ENCODE peak calls at places on chromosome 1, in ten cellular contexts. C is K562; M is pancreas; N is CD4-positive, CD25-positive, alpha-beta regulatory T cell; Z is CD8-positive, alpha-beta memory T cell; V is aorta; K is A673; U is substantia nigra; A is foreskin keratinocyte; J is CD8-positive, alpha-beta T cell. G is an unnamed sample.

GRCh38 chr1:63602629-63603028 is 9.4 kb downstream of the PGM1 start:
- DNase-seq in C (no peak), M (no peak), N (no peak), Z (no peak), V (no peak), K (no peak), U (no peak), A (no peak), J (no peak), G (no peak)

GRCh38 chr1:114033219-114033706 is 54.0 kb downstream of the OLFML3 start:
- DNase-seq in C (peak), M (no peak), N (no peak), Z (no peak), V (no peak), K (peak), U (no peak), A (no peak), J (no peak), G (no peak)

GRCh38 chr1:5934058-5934884 is 58.0 kb downstream of the NPHP4 start:
- DNase-seq in C (no peak), M (no peak), N (no peak), Z (no peak), V (no peak), K (no peak), U (no peak), A (no peak), J (no peak), G (no peak)

GRCh38 chr1:174965006-174965971 is 34.5 kb upstream of the CACYBP start:
- DNase-seq in C (peak), M (no peak), N (no peak), Z (peak), V (peak), K (no peak), U (no peak), A (no peak), J (no peak), G (no peak)

GRCh38 chr1:63317007-63317813 is 5.2 kb upstream of the FOXD3 start:
- DNase-seq in C (peak), M (peak), N (no peak), Z (no peak), V (peak), K (peak), U (no peak), A (no peak), J (no peak), G (peak)

GRCh38 chr1:8862528-8862927 is 16.0 kb downstream of the ENO1 start:
- DNase-seq in C (peak), M (no peak), N (peak), Z (peak), V (no peak), K (peak), U (no peak), A (no peak), J (peak), G (no peak)

GRCh38 chr1:213327318-213327667 is 276.3 kb downstream of the RPS6KC1 start:
- DNase-seq in C (no peak), M (peak), N (no peak), Z (no peak), V (peak), K (peak), U (no peak), A (peak), J (no peak), G (peak)

GRCh38 chr1:169529068-169529642 is 43.4 kb upstream of the SLC19A2 start:
- DNase-seq in C (no peak), M (peak), N (no peak), Z (no peak), V (no peak), K (no peak), U (no peak), A (peak), J (no peak), G (peak)

GRCh38 chr1:15881961-15882360 is 34.5 kb downstream of the SPEN start:
- DNase-seq in C (no peak), M (no peak), N (no peak), Z (no peak), V (no peak), K (no peak), U (no peak), A (no peak), J (no peak), G (no peak)

GRCh38 chr1:5751833-5752714 is 240.2 kb downstream of the NPHP4 start:
- DNase-seq in C (peak), M (no peak), N (no peak), Z (no peak), V (peak), K (no peak), U (no peak), A (no peak), J (no peak), G (no peak)

GRCh38 chr1:205369621-205370230 is 13.0 kb upstream of the KLHDC8A start:
- DNase-seq in C (no peak), M (peak), N (no peak), Z (no peak), V (no peak), K (no peak), U (no peak), A (no peak), J (no peak), G (no peak)

GRCh38 chr1:7922301-7922700 is 18.3 kb downstream of the TNFRSF9 start:
- DNase-seq in C (no peak), M (no peak), N (no peak), Z (no peak), V (no peak), K (no peak), U (no peak), A (no peak), J (no peak), G (no peak)

GRCh38 chr1:32394890-32395415 is 712 bp upstream of the BSDC1 start:
- DNase-seq in C (no peak), M (no peak), N (no peak), Z (no peak), V (no peak), K (peak), U (no peak), A (no peak), J (no peak), G (no peak)

GRCh38 chr1:31792541-31792940 is 23.3 kb downstream of the SPOCD1 start:
- DNase-seq in C (no peak), M (no peak), N (no peak), Z (peak), V (peak), K (no peak), U (no peak), A (no peak), J (no peak), G (no peak)

GRCh38 chr1:225692517-225692879 is 39.6 kb upstream of the ENAH start:
- DNase-seq in C (no peak), M (no peak), N (no peak), Z (no peak), V (no peak), K (no peak), U (no peak), A (no peak), J (no peak), G (no peak)

GRCh38 chr1:5904551-5904950 is 87.7 kb downstream of the NPHP4 start:
- DNase-seq in C (no peak), M (no peak), N (no peak), Z (no peak), V (no peak), K (no peak), U (no peak), A (no peak), J (no peak), G (no peak)

GRCh38 chr1:192700834-192701271 is 64.9 kb downstream of the RGS13 start:
- DNase-seq in C (no peak), M (no peak), N (no peak), Z (no peak), V (no peak), K (peak), U (no peak), A (peak), J (no peak), G (peak)

GRCh38 chr1:31409946-31410858 is 2.8 kb upstream of the SERINC2 start:
- DNase-seq in C (peak), M (no peak), N (no peak), Z (no peak), V (no peak), K (no peak), U (no peak), A (no peak), J (no peak), G (peak)

GRCh38 chr1:32199717-32200072 is 700 bp upstream of the CCDC28B start:
- DNase-seq in C (no peak), M (peak), N (no peak), Z (no peak), V (peak), K (no peak), U (peak), A (no peak), J (no peak), G (no peak)

GRCh38 chr1:112893288-112894009 is 62.5 kb downstream of the SLC16A1 start:
- DNase-seq in C (peak), M (no peak), N (no peak), Z (no peak), V (no peak), K (no peak), U (no peak), A (no peak), J (no peak), G (no peak)

GRCh38 chr1:39905142-39905541 is 3.4 kb upstream of the MYCL start:
- DNase-seq in C (no peak), M (no peak), N (no peak), Z (no peak), V (no peak), K (no peak), U (no peak), A (no peak), J (no peak), G (no peak)

GRCh38 chr1:189970331-189971230 is 507.1 kb downstream of the BRINP3 start:
- DNase-seq in C (no peak), M (no peak), N (no peak), Z (no peak), V (no peak), K (no peak), U (no peak), A (no peak), J (no peak), G (peak)

GRCh38 chr1:158407092-158407491 is 7.8 kb upstream of the OR10T2 start:
- DNase-seq in C (no peak), M (no peak), N (no peak), Z (no peak), V (no peak), K (no peak), U (no peak), A (no peak), J (no peak), G (no peak)

GRCh38 chr1:225119307-225119706 is 189.8 kb downstream of the DNAH14 start:
- DNase-seq in C (no peak), M (no peak), N (no peak), Z (no peak), V (no peak), K (no peak), U (no peak), A (no peak), J (no peak), G (no peak)

GRCh38 chr1:205351984-205352713 is 4.6 kb downstream of the KLHDC8A start:
- DNase-seq in C (peak), M (peak), N (no peak), Z (peak), V (no peak), K (no peak), U (no peak), A (no peak), J (no peak), G (peak)

GRCh38 chr1:107934573-107934972 is 30.4 kb downstream of the VAV3 start:
- DNase-seq in C (no peak), M (no peak), N (no peak), Z (no peak), V (no peak), K (no peak), U (no peak), A (no peak), J (no peak), G (no peak)

GRCh38 chr1:49331066-49331852 is 554.6 kb upstream of the BEND5 start:
- DNase-seq in C (no peak), M (no peak), N (no peak), Z (no peak), V (no peak), K (no peak), U (no peak), A (no peak), J (no peak), G (no peak)

GRCh38 chr1:99755664-99756063 is 10.8 kb downstream of the FRRS1 start:
- DNase-seq in C (no peak), M (no peak), N (no peak), Z (no peak), V (no peak), K (no peak), U (no peak), A (no peak), J (no peak), G (no peak)

GRCh38 chr1:188237573-188238353 is 1409.0 kb downstream of the PLA2G4A start:
- DNase-seq in C (no peak), M (no peak), N (no peak), Z (no peak), V (no peak), K (no peak), U (no peak), A (peak), J (no peak), G (peak)

GRCh38 chr1:226790545-226791181 is 51.6 kb upstream of the ITPKB start:
- DNase-seq in C (no peak), M (no peak), N (no peak), Z (no peak), V (no peak), K (no peak), U (no peak), A (no peak), J (no peak), G (no peak)

GRCh38 chr1:200307755-200308066 is 102.1 kb downstream of the ZNF281 start:
- DNase-seq in C (no peak), M (no peak), N (no peak), Z (no peak), V (no peak), K (no peak), U (no peak), A (no peak), J (no peak), G (no peak)

GRCh38 chr1:26358411-26359384 is 4.8 kb upstream of the CRYBG2 start:
- DNase-seq in C (peak), M (peak), N (peak), Z (peak), V (no peak), K (no peak), U (no peak), A (peak), J (peak), G (peak)

GRCh38 chr1:192474080-192474683 is 101.4 kb upstream of the RGS1 start:
- DNase-seq in C (peak), M (no peak), N (no peak), Z (no peak), V (no peak), K (peak), U (no peak), A (no peak), J (no peak), G (peak)

GRCh38 chr1:218942421-218942820 is 231.3 kb upstream of the LYPLAL1 start:
- DNase-seq in C (no peak), M (no peak), N (no peak), Z (no peak), V (no peak), K (no peak), U (no peak), A (no peak), J (no peak), G (no peak)

GRCh38 chr1:236605030-236605806 is 902 bp upstream of the HEATR1 start:
- DNase-seq in C (peak), M (no peak), N (no peak), Z (no peak), V (no peak), K (no peak), U (no peak), A (no peak), J (no peak), G (no peak)

GRCh38 chr1:63960326-63960725 is 186.5 kb downstream of the ROR1 start:
- DNase-seq in C (no peak), M (no peak), N (no peak), Z (no peak), V (no peak), K (no peak), U (no peak), A (no peak), J (no peak), G (no peak)

DNA sequence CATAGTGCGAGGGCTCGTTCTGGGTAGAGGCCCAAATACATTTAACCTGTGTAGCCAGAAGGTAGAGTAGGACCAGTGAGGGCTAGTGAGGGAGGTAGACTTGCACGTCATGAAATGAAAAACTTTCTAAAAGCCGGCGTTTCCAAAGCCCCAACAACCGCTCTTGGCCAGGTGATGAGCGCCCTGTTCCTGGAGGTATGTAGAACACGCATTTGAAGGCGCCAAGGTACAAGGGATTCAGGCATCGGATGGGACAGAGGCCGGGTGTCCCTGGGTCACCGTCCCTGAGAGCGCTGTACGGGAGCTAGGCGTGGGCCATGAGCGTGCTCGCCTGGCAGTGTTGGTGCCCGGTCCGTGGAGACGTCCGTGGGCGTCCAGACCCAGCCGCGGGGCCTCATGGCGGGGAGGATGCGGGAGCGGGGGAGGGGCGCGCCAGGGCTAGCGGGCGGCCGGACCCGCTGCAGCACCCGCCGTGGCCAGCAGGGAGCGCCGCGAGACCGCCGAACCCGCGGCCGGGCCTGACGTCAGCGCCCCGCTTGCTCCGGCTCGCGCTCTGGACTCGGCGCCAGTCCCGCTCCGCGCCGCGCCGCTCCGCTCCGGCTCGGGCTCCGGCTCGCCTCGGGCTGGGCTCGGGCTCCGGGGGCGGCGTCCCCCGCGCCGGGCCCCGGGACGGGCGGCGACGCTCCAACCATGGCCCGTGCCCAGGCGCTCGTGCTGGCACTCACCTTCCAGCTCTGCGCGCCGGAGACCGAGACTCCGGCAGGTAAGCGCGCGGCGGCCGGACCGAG is at the start of gene PTPRU:
- DNase-seq in C (peak), M (peak), N (peak), Z (peak), V (peak), K (peak), U (peak), A (no peak), J (peak), G (peak)
- H3K27ac ChIP-seq in C (no peak), M (peak), N (no peak), Z (no peak), V (peak), K (no peak), U (peak), A (no peak), J (no peak), G (peak)

GRCh38 chr1:19086176-19086875 is 123.7 kb downstream of the UBR4 start:
- DNase-seq in C (no peak), M (peak), N (no peak), Z (no peak), V (no peak), K (no peak), U (no peak), A (no peak), J (no peak), G (no peak)

GRCh38 chr1:19088717-19089442 is 121.2 kb downstream of the UBR4 start:
- DNase-seq in C (no peak), M (no peak), N (no peak), Z (no peak), V (no peak), K (no peak), U (no peak), A (no peak), J (no peak), G (no peak)

GRCh38 chr1:19089524-19089923 is 120.5 kb downstream of the UBR4 start:
- DNase-seq in C (no peak), M (no peak), N (no peak), Z (no peak), V (no peak), K (no peak), U (no peak), A (no peak), J (no peak), G (no peak)

GRCh38 chr1:19087017-19087736 is 122.9 kb downstream of the UBR4 start:
- DNase-seq in C (no peak), M (no peak), N (no peak), Z (no peak), V (no peak), K (no peak), U (no peak), A (no peak), J (no peak), G (no peak)

DNA sequence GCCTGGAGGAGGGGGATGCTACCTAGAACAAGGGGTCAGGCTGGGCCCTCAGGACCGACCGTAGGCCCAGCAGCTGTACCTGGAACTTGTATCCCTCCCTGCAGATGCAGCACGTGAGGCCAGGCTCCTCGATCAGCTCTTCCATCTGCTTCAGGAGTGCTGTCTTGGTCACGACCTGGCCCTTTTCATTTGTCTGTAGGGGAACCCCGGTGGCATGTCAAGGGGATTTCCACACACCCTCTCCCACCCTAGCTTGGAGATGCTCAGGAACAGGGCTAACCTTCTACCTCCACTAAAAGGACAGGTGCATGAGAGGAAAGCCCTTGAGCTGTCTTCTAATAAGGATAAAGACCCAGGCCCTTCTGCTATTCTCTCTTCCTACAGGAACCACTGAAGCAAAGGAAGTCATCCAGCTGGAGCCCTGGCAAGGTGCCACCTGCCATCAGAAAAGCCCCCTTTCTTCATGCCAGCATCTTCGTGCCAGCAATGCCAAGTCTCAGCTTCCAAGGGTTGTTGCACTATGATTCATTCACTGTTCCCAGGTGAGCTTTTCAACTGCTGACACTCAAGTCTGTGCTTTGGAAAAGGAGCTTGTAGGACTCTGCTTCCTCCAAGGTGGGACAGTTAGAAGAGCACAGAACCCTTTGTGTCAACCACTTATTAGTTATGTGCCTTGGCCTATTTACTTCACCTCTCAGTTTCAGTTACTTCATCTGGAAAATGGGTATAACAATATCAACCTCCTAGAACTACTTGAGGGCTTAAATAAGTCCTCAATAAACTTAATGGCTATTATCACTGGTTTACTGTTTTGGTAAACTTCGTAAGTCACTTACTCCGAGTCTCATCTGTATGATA is 122.1 kb downstream of the UBR4 start:
- DNase-seq in C (no peak), M (no peak), N (no peak), Z (no peak), V (no peak), K (peak), U (no peak), A (no peak), J (no peak), G (no peak)
- H3K27ac ChIP-seq in C (no peak), M (peak), N (no peak), Z (no peak), V (no peak), K (no peak), U (no peak), A (no peak), J (no peak), G (no peak)

GRCh38 chr1:179144621-179145020 is 62.8 kb downstream of the TOR3A start:
- DNase-seq in C (no peak), M (no peak), N (no peak), Z (no peak), V (no peak), K (no peak), U (no peak), A (peak), J (no peak), G (peak)
- H3K27ac ChIP-seq in C (no peak), M (no peak), N (no peak), Z (no peak), V (no peak), K (no peak), U (no peak), A (peak), J (no peak), G (peak)

DNA sequence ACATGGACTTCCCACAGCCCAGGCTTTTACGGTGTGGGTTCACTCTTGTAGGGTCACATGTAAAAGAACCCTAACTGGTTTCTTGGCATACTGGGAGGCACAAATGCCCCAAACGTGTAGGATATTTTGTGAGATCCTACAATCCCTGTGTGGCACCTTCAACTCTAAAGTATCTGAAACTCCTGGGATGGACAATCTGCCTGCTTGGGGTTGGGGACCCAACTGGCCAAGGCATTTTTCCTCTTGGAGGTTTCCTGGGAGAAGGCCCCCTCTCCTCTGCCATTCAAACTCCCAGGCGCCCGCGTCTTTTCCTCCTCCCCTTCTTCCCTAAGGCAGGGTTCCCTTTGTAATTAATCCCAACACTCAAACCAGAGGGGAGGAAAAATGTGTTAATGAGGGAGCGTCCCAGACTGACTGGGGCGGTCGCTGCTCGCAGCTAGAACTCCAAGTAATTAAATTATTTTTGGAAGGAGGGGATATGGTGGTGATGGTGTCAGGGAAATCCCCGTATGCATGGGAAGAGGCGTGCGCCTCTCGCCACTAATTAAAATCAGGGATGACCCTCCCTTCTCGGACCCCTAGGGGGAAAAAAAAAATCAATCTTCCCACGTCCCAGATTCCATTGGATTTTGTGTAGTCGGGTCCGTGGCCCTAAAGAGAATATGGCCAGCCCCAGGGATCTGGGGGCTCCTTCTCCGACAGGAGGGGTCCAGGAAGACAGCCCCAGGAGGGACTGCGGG is 650 bp upstream of the VANGL2 start:
- DNase-seq in C (no peak), M (no peak), N (no peak), Z (no peak), V (no peak), K (no peak), U (no peak), A (no peak), J (no peak), G (no peak)
- H3K27ac ChIP-seq in C (peak), M (peak), N (no peak), Z (no peak), V (no peak), K (peak), U (peak), A (peak), J (no peak), G (no peak)